ENCODE peak calls at places on chromosomes 11 and 22, in eight cellular contexts. B is heart right ventricle, J is nephron progenitor cell, L is AG04450, W is HepG2, S is prostate gland, H is endothelial cell, X is esophagus squamous epithelium. N is an unnamed sample.

GRCh38 chr22:31945971-31946680 is 1.8 kb downstream of the YWHAH start:
- DNase-seq in B (no peak), J (no peak), L (no peak), W (no peak), S (no peak), H (no peak), X (no peak), N (no peak)

GRCh38 chr11:18853086-18853720 is 61.6 kb upstream of the PTPN5 start:
- DNase-seq in B (no peak), J (no peak), L (no peak), W (peak), S (peak), H (peak), X (no peak), N (no peak)

GRCh38 chr11:14953904-14954303 is 18.2 kb downstream of the CALCA start:
- DNase-seq in B (no peak), J (no peak), L (no peak), W (no peak), S (no peak), H (no peak), X (no peak), N (no peak)

GRCh38 chr11:128643661-128644060 is 50.2 kb upstream of the FLI1 start:
- DNase-seq in B (no peak), J (no peak), L (no peak), W (no peak), S (no peak), H (no peak), X (no peak), N (no peak)

GRCh38 chr11:850777-851762 is 8.4 kb downstream of the TSPAN4 start:
- DNase-seq in B (no peak), J (peak), L (no peak), W (no peak), S (no peak), H (no peak), X (no peak), N (no peak)

GRCh38 chr11:76147106-76147735 is 59.1 kb downstream of the WNT11 start:
- DNase-seq in B (no peak), J (no peak), L (no peak), W (no peak), S (no peak), H (no peak), X (no peak), N (no peak)

GRCh38 chr11:44960200-44960845 is 9.6 kb upstream of the TP53I11 start:
- DNase-seq in B (no peak), J (no peak), L (no peak), W (no peak), S (no peak), H (no peak), X (no peak), N (no peak)

GRCh38 chr11:126628790-126629621 is 273.5 kb downstream of the ST3GAL4 start:
- DNase-seq in B (no peak), J (no peak), L (peak), W (no peak), S (no peak), H (no peak), X (no peak), N (no peak)

GRCh38 chr22:26565181-26565580 is 24.8 kb downstream of the TPST2 start:
- DNase-seq in B (no peak), J (no peak), L (no peak), W (no peak), S (peak), H (no peak), X (no peak), N (no peak)

GRCh38 chr11:115778928-115779650 is 274.9 kb upstream of the CADM1 start:
- DNase-seq in B (no peak), J (no peak), L (no peak), W (no peak), S (no peak), H (no peak), X (no peak), N (no peak)

GRCh38 chr22:44957267-44957905 is 52.4 kb downstream of the PHF21B start:
- DNase-seq in B (no peak), J (no peak), L (no peak), W (peak), S (no peak), H (no peak), X (no peak), N (no peak)
- TF ChIP-seq CTCF in B (no peak), J (peak), L (peak), W (peak), S (no peak), H (peak), X (no peak), N (peak)

GRCh38 chr11:87878373-87878779 is 296.9 kb downstream of the RAB38 start:
- DNase-seq in B (no peak), J (no peak), L (peak), W (peak), S (no peak), H (peak), X (no peak), N (peak)
- TF ChIP-seq CTCF in B (peak), J (peak), L (peak), W (peak), S (no peak), H (peak), X (peak), N (peak)

DNA sequence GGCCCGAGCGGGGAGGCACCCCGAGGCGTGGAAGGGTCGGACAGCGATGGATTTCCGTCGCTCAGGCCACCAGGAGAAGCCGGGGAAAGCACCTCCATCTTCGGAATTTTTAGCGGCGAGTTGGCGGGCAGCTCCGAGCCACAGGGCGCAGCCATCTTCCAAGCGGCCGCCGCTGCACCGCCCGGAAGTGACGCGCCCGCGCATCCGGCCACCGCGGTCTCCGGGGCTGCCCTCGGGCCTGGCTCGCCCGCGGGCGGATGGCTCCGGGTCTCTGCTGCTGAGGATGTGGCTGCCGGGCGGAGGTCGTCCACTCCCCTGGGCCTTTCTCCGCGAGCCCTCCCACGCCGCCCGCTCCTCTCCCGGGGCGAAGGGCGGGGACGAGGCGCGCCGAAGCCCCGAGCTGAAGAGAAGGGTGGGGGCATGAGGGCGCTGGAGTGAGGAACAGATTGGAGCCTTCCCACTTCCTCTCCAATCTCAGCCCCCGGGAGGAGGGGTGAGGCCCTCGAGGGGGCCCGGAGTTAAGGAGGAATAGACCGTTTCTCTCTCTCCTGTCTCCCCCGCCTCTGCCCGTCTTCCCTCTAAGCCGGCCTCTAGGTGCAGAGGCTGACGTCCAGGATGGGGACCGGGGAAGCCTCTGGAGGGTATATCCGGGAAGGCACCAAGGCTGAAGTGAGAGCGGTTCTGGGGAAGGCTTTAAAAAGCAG is at the start of gene MSANTD2:
- DNase-seq in B (peak), J (peak), L (peak), W (peak), S (peak), H (peak), X (peak), N (peak)
- TF ChIP-seq CTCF in B (no peak), J (no peak), L (no peak), W (no peak), S (no peak), H (no peak), X (peak), N (no peak)

DNA sequence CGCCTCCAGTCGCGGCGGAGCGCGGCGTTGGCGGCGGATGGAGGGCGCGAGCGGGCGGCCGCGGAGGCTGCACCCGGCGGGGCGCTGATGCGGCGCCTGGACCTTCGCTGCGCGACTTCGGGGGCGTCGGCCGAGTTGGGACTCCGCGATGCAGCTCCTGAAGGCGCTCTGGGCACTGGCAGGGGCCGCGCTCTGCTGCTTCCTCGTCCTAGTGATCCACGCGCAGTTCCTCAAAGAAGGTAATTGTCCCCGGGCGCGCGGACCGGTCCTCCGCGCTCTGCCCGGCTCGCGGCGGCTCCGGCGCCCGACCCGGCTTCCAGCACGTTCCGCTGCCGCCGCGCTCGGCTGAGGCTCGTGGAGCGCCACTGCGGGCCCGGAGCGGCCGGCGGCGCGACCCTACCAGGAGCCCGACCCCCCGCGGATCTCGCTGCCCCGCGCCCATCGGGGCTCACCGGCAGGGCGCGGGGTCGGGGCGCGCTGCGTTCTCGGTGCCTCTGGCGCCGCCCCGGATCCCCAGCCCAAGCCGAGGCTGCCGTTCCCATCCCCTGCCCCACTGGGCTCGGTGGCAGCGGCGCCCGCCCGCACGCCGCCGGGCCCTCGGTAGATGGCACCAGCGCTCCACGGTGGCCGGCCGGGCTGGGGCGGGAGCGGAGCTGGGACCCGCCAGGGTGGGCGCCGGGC is 1251.2 kb downstream of the BRD1 start:
- DNase-seq in B (no peak), J (peak), L (no peak), W (no peak), S (peak), H (peak), X (no peak), N (peak)
- TF ChIP-seq CTCF in B (peak), J (peak), L (no peak), W (peak), S (peak), H (no peak), X (peak), N (peak)

DNA sequence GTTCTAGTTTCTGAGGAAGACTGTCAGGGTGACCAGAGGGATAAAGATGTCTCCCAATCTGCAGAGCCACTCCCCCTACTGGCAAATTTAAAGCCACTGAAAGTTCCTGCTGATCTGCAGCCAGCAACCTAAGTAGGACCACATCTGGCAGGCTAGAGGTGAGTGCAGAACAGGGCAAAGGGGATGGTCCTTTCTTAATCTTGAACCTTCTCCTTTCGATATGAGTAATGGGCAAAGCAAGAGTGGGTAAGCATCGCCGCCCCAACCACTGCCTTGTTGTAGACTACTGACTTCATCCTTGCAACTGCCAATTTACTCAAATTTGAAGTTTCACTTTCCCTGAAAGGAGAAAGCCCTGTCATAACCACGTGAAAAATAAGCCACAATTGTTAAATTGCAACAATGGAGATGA is 30.7 kb downstream of the SCUBE2 start:
- DNase-seq in B (no peak), J (no peak), L (no peak), W (peak), S (no peak), H (no peak), X (no peak), N (no peak)
- TF ChIP-seq CTCF in B (no peak), J (peak), L (peak), W (peak), S (no peak), H (peak), X (no peak), N (no peak)

GRCh38 chr22:20798218-20798617 is 24.3 kb downstream of the SERPIND1 start:
- DNase-seq in B (no peak), J (no peak), L (no peak), W (no peak), S (no peak), H (no peak), X (no peak), N (no peak)
- TF ChIP-seq CTCF in B (no peak), J (no peak), L (no peak), W (no peak), S (no peak), H (no peak), X (no peak), N (no peak)

GRCh38 chr11:60763692-60764369 is 7.2 kb downstream of the MS4A15 start:
- DNase-seq in B (no peak), J (no peak), L (no peak), W (no peak), S (no peak), H (no peak), X (no peak), N (no peak)
- TF ChIP-seq CTCF in B (no peak), J (no peak), L (no peak), W (no peak), S (no peak), H (no peak), X (no peak), N (no peak)